ENCODE peak calls at places on chromosomes 12 and 14, in five cellular contexts. K, Q, C, T and S are unnamed samples.

GRCh38 chr12:123390415-123391093 is 6.6 kb downstream of the KMT5A start:
- DNase-seq in C (no peak), T (no peak), Q (no peak), K (no peak), S (no peak)

GRCh38 chr12:57964421-57964820 is 23.1 kb downstream of the ATP23 start:
- DNase-seq in T (no peak), K (no peak), C (no peak), Q (no peak), S (no peak)

GRCh38 chr14:76464856-76465255 is 88.9 kb downstream of the ESRRB start:
- DNase-seq in C (no peak), Q (no peak), K (no peak), T (no peak), S (no peak)

GRCh38 chr14:71566276-71566675 is 366.0 kb upstream of the RGS6 start:
- DNase-seq in T (no peak), Q (no peak), C (no peak), K (no peak), S (no peak)

GRCh38 chr12:122226366-122227222 is 742 bp upstream of the DIABLO start:
- DNase-seq in T (no peak), C (no peak), Q (no peak), K (no peak), S (no peak)

GRCh38 chr14:34374998-34375740 is 86.9 kb downstream of the SPTSSA start:
- DNase-seq in C (no peak), K (no peak), T (no peak), Q (no peak), S (no peak)

GRCh38 chr14:75982724-75983358 is 1.0 kb upstream of the TGFB3 start:
- DNase-seq in Q (no peak), T (peak), C (no peak), K (peak), S (no peak)

GRCh38 chr14:103121846-103122577 is 1.2 kb upstream of the TNFAIP2 start:
- DNase-seq in Q (no peak), K (peak), T (peak), C (no peak), S (no peak)

GRCh38 chr14:96944297-96944696 is 147.1 kb downstream of the VRK1 start:
- DNase-seq in T (no peak), K (no peak), C (no peak), Q (no peak), S (no peak)

GRCh38 chr14:101250948-101251811 is 310.1 kb upstream of the DIO3 start:
- DNase-seq in Q (no peak), K (no peak), T (no peak), C (no peak), S (no peak)

GRCh38 chr12:29415111-29415510 is 34.1 kb upstream of the ERGIC2 start:
- DNase-seq in C (no peak), K (no peak), T (no peak), Q (no peak), S (no peak)

GRCh38 chr14:101033006-101033405 is 129.5 kb upstream of the RTL1 start:
- DNase-seq in K (no peak), T (no peak), Q (no peak), C (no peak), S (no peak)

GRCh38 chr14:92449404-92449975 is 64.1 kb upstream of the RIN3 start:
- DNase-seq in Q (no peak), T (no peak), K (no peak), C (no peak), S (no peak)

GRCh38 chr12:52256165-52256935 is 18.1 kb upstream of the KRT86 start:
- DNase-seq in C (no peak), K (no peak), T (no peak), Q (no peak), S (no peak)

GRCh38 chr12:38915783-38916182 is 10.4 kb upstream of the CPNE8 start:
- DNase-seq in T (no peak), K (no peak), Q (no peak), C (no peak), S (no peak)

GRCh38 chr12:116545936-116546335 is 13.2 kb upstream of the MAP1LC3B2 start:
- DNase-seq in K (no peak), C (no peak), T (no peak), Q (no peak), S (no peak)

GRCh38 chr12:91225316-91225715 is 42.7 kb upstream of the DCN start:
- DNase-seq in C (no peak), K (peak), Q (no peak), T (no peak), S (no peak)

GRCh38 chr14:99338313-99338712 is 66.3 kb upstream of the BCL11B start:
- DNase-seq in C (no peak), Q (no peak), K (no peak), T (no peak), S (no peak)

GRCh38 chr14:105272623-105273022 is 24.3 kb downstream of the BTBD6 start:
- DNase-seq in K (no peak), Q (no peak), C (no peak), T (no peak), S (no peak)

GRCh38 chr12:52867636-52868035 is 18.8 kb upstream of the KRT78 start:
- DNase-seq in K (no peak), Q (no peak), T (peak), C (no peak), S (no peak)

GRCh38 chr14:76271371-76271770 is 104.6 kb upstream of the ESRRB start:
- DNase-seq in T (no peak), C (no peak), Q (no peak), K (no peak), S (no peak)

GRCh38 chr14:67413806-67414769 is 2.1 kb upstream of the PLEK2 start:
- DNase-seq in C (no peak), Q (no peak), K (peak), T (no peak), S (no peak)

GRCh38 chr12:42482820-42483533 is 106.6 kb downstream of the PRICKLE1 start:
- DNase-seq in C (no peak), T (peak), Q (no peak), K (peak), S (no peak)

GRCh38 chr12:120075034-120075616 is 41.4 kb downstream of the RAB35 start:
- DNase-seq in C (no peak), K (no peak), T (no peak), Q (no peak), S (no peak)

GRCh38 chr12:52515927-52516831 is 4.0 kb downstream of the KRT5 start:
- DNase-seq in K (no peak), Q (no peak), T (no peak), C (no peak), S (no peak)

GRCh38 chr14:99072956-99073355 is 199.0 kb downstream of the BCL11B start:
- DNase-seq in K (no peak), T (no peak), Q (no peak), C (no peak), S (no peak)

GRCh38 chr14:57657487-57657886 is 163.8 kb upstream of the CCDC198 start:
- DNase-seq in T (no peak), C (no peak), Q (no peak), K (peak), S (no peak)

GRCh38 chr14:66539034-66539433 is 31.1 kb downstream of the GPHN start:
- DNase-seq in Q (no peak), T (no peak), K (no peak), C (no peak), S (no peak)

GRCh38 chr12:2813573-2814185 is 1.2 kb downstream of the ITFG2 start:
- DNase-seq in K (peak), C (no peak), Q (peak), T (peak), S (no peak)

GRCh38 chr12:26845984-26846383 is 13.0 kb upstream of the ITPR2 start:
- DNase-seq in K (no peak), Q (no peak), T (no peak), C (no peak), S (no peak)

GRCh38 chr14:77195766-77196165 is 14.2 kb downstream of the TMEM63C start:
- DNase-seq in C (no peak), Q (no peak), T (no peak), K (no peak), S (no peak)

GRCh38 chr12:31235868-31236395 is 90.0 kb downstream of the SINHCAF start:
- DNase-seq in C (no peak), K (no peak), Q (no peak), T (no peak), S (no peak)

GRCh38 chr14:31110872-31111271 is 84.7 kb upstream of the STRN3 start:
- DNase-seq in K (no peak), Q (no peak), T (no peak), C (no peak), S (no peak)

GRCh38 chr12:75322464-75322863 is 7.7 kb downstream of the CAPS2 start:
- DNase-seq in Q (no peak), T (no peak), K (peak), C (no peak), S (no peak)

GRCh38 chr12:57735952-57736742 is 2.4 kb downstream of the AGAP2 start:
- DNase-seq in Q (no peak), T (no peak), K (peak), C (no peak), S (no peak)

GRCh38 chr14:33774161-33774560 is 176.7 kb downstream of the EGLN3 start:
- DNase-seq in Q (no peak), K (no peak), C (no peak), T (no peak), S (no peak)

GRCh38 chr12:45273717-45274271 is 57.9 kb downstream of the ANO6 start:
- DNase-seq in T (no peak), K (peak), Q (no peak), C (no peak), S (no peak)

GRCh38 chr12:130421896-130422295 is 84.2 kb downstream of the PIWIL1 start:
- DNase-seq in T (no peak), K (no peak), C (no peak), Q (no peak), S (no peak)

GRCh38 chr12:116532428-116532827 is 26.8 kb upstream of the MAP1LC3B2 start:
- DNase-seq in C (no peak), K (no peak), T (no peak), Q (no peak), S (no peak)